ENCODE peak calls at places on chromosomes 6 and 20, in eight cellular contexts. Y is islet precursor cell; F is omental fat pad; X is A172; R is right lobe of liver; C is C1 segment of cervical spinal cord; N is upper lobe of right lung; V is effector memory CD8-positive, alpha-beta T cell. W is an unnamed sample.
A peak's percentile ranks its signal among the peaks of the same experiment; 100 is the strongest.

GRCh38 chr6:133130863-133131262 is 110.3 kb upstream of the EYA4 start:
- DNase-seq in Y (peak; percentile 96), F (no peak), X (peak; percentile 58), R (no peak), C (no peak), N (peak; percentile 64), V (no peak), W (no peak)

GRCh38 chr6:166206066-166206465 is 38.4 kb upstream of the TBXT start:
- DNase-seq in Y (no peak), F (no peak), X (no peak), R (no peak), C (no peak), N (no peak), V (no peak), W (no peak)

GRCh38 chr6:133198725-133199124 is 42.4 kb upstream of the EYA4 start:
- DNase-seq in Y (no peak), F (no peak), X (peak; percentile 6), R (no peak), C (no peak), N (no peak), V (no peak), W (no peak)

GRCh38 chr6:146289816-146290588 is 253.6 kb upstream of the RAB32 start:
- DNase-seq in Y (no peak), F (no peak), X (peak; percentile 76), R (no peak), C (no peak), N (no peak), V (no peak), W (peak; percentile 95)

GRCh38 chr20:25065625-25066338 is 7.8 kb upstream of the ACSS1 start:
- DNase-seq in Y (no peak), F (no peak), X (peak; percentile 58), R (peak; percentile 62), C (peak; percentile 43), N (peak; percentile 67), V (peak; percentile 75), W (peak; percentile 48)

GRCh38 chr6:36873612-36874011 is 991 bp downstream of the PPIL1 start:
- DNase-seq in Y (no peak), F (no peak), X (no peak), R (no peak), C (no peak), N (no peak), V (no peak), W (peak; percentile 38)

GRCh38 chr6:36204068-36204753 is 7.7 kb downstream of the BRPF3 start:
- DNase-seq in Y (no peak), F (no peak), X (no peak), R (no peak), C (no peak), N (no peak), V (peak; percentile 67), W (no peak)

GRCh38 chr6:134258849-134259306 is 59.0 kb downstream of the SGK1 start:
- DNase-seq in Y (no peak), F (no peak), X (no peak), R (no peak), C (no peak), N (no peak), V (no peak), W (no peak)

GRCh38 chr6:129671442-129672344 is 38.3 kb downstream of the ARHGAP18 start:
- DNase-seq in Y (no peak), F (no peak), X (peak; percentile 62), R (no peak), C (no peak), N (peak; percentile 82), V (peak; percentile 43), W (no peak)

GRCh38 chr6:6968357-6968730 is 139.4 kb upstream of the RREB1 start:
- DNase-seq in Y (no peak), F (no peak), X (no peak), R (no peak), C (no peak), N (no peak), V (no peak), W (no peak)

GRCh38 chr6:160321729-160322505 is 26.3 kb upstream of the SLC22A3 start:
- DNase-seq in Y (no peak), F (no peak), X (no peak), R (no peak), C (no peak), N (no peak), V (no peak), W (no peak)

GRCh38 chr6:17219098-17219497 is 62.1 kb upstream of the RBM24 start:
- DNase-seq in Y (no peak), F (no peak), X (no peak), R (no peak), C (no peak), N (no peak), V (no peak), W (no peak)

GRCh38 chr6:109456710-109457595 is 1.4 kb upstream of the MICAL1 start:
- DNase-seq in Y (peak; percentile 51), F (no peak), X (no peak), R (peak; percentile 81), C (peak; percentile 32), N (no peak), V (no peak), W (no peak)

GRCh38 chr6:131917318-131917717 is 33.9 kb downstream of the CCN2 start:
- DNase-seq in Y (no peak), F (no peak), X (no peak), R (no peak), C (no peak), N (no peak), V (no peak), W (no peak)

GRCh38 chr6:20808984-20809383 is 274.7 kb downstream of the CDKAL1 start:
- DNase-seq in Y (no peak), F (no peak), X (no peak), R (no peak), C (no peak), N (no peak), V (no peak), W (no peak)

GRCh38 chr6:43803783-43804549 is 34.0 kb downstream of the VEGFA start:
- DNase-seq in Y (peak; percentile 88), F (no peak), X (peak; percentile 55), R (no peak), C (no peak), N (no peak), V (no peak), W (no peak)

GRCh38 chr6:17885079-17885478 is 102.4 kb downstream of the KIF13A start:
- DNase-seq in Y (no peak), F (no peak), X (no peak), R (no peak), C (no peak), N (no peak), V (no peak), W (no peak)

GRCh38 chr6:112203577-112204349 is 50.6 kb downstream of the LAMA4 start:
- DNase-seq in Y (no peak), F (no peak), X (peak; percentile 78), R (no peak), C (no peak), N (no peak), V (no peak), W (peak; percentile 74)

W was measured in dermis microvascular lymphatic vessel endothelial cell.